ENCODE peak calls at places on chromosomes 7 and 10, in ten cellular contexts. A, P, X, H, U, N, D, Y, F and Q are unnamed samples.

GRCh38 chr7:84231157-84231556 is 36.6 kb upstream of the SEMA3A start:
- DNase-seq in F (no peak), U (peak; percentile 39), X (no peak), H (no peak), D (no peak), N (no peak), P (no peak), Y (no peak), A (no peak), Q (no peak)

GRCh38 chr7:75631711-75632110 is 107.0 kb downstream of the HIP1 start:
- DNase-seq in Y (no peak), X (no peak), H (no peak), D (no peak), P (no peak), U (no peak), F (no peak), N (no peak), A (no peak), Q (no peak)

GRCh38 chr10:30639946-30640786 is 10.6 kb upstream of the LYZL2 start:
- DNase-seq in X (no peak), F (no peak), D (no peak), A (no peak), N (no peak), Y (peak; percentile 41), P (peak; percentile 47), U (peak; percentile 62), H (no peak), Q (peak; percentile 75)

GRCh38 chr10:122307669-122308486 is 36.8 kb downstream of the BTBD16 start:
- DNase-seq in N (no peak), X (no peak), P (peak; percentile 72), Y (no peak), F (no peak), A (no peak), H (no peak), D (peak; percentile 80), U (peak; percentile 96), Q (peak; percentile 49)

GRCh38 chr10:102120142-102120986 is at the start of gene LDB1:
- DNase-seq in A (peak; percentile 48), X (peak; percentile 71), Y (peak; percentile 71), D (peak; percentile 86), F (peak; percentile 66), N (peak; percentile 72), P (peak; percentile 84), U (peak; percentile 69), H (peak; percentile 51), Q (peak; percentile 90)

GRCh38 chr10:122381680-122382079 is 7.2 kb downstream of the PLEKHA1 start:
- DNase-seq in F (no peak), U (no peak), Y (no peak), P (no peak), A (no peak), N (no peak), D (no peak), H (no peak), X (no peak), Q (no peak)

GRCh38 chr10:4801405-4801804 is 24.6 kb upstream of the AKR1E2 start:
- DNase-seq in H (no peak), D (no peak), N (no peak), U (no peak), F (no peak), A (no peak), P (no peak), X (no peak), Y (no peak), Q (no peak)

GRCh38 chr10:86045896-86046295 is 320.7 kb downstream of the GRID1 start:
- DNase-seq in F (no peak), H (no peak), D (no peak), A (no peak), N (no peak), Y (no peak), U (no peak), P (no peak), X (no peak), Q (no peak)

GRCh38 chr7:30074422-30075030 is 46.3 kb downstream of the PLEKHA8 start:
- DNase-seq in P (peak; percentile 47), N (no peak), A (no peak), H (peak; percentile 81), X (no peak), F (no peak), Y (peak; percentile 7), D (no peak), U (peak; percentile 18), Q (peak; percentile 86)

GRCh38 chr7:96910484-96910883 is 94.9 kb upstream of the DLX6 start:
- DNase-seq in Y (no peak), A (no peak), H (no peak), D (no peak), U (no peak), N (no peak), X (no peak), F (no peak), P (no peak), Q (no peak)

GRCh38 chr7:95772298-95772770 is at the start of gene DYNC1I1:
- DNase-seq in A (no peak), N (peak; percentile 11), H (peak; percentile 3), F (no peak), X (no peak), P (peak; percentile 38), Y (peak; percentile 70), U (peak; percentile 48), D (peak; percentile 81), Q (peak; percentile 96)

GRCh38 chr10:117569610-117570395 is 27.3 kb downstream of the EMX2 start:
- DNase-seq in X (no peak), A (no peak), P (no peak), N (no peak), U (no peak), F (no peak), H (no peak), D (no peak), Y (no peak), Q (no peak)

GRCh38 chr10:32957341-32958084 is 517 bp downstream of the ITGB1 start:
- DNase-seq in H (no peak), D (peak; percentile 68), N (peak; percentile 46), A (no peak), P (peak; percentile 59), F (no peak), U (no peak), Y (no peak), X (no peak), Q (peak; percentile 77)

GRCh38 chr7:139697031-139697430 is 80.8 kb downstream of the HIPK2 start:
- DNase-seq in N (no peak), D (no peak), U (no peak), P (no peak), A (no peak), F (no peak), H (no peak), X (no peak), Y (no peak), Q (peak; percentile 88)

GRCh38 chr10:132388901-132389630 is 7.9 kb upstream of the PWWP2B start:
- DNase-seq in X (no peak), A (no peak), P (no peak), U (no peak), Y (no peak), D (no peak), N (peak; percentile 29), H (no peak), F (no peak), Q (peak; percentile 75)

GRCh38 chr7:74379938-74380337 is 73.8 kb upstream of the GTF2IRD1 start:
- DNase-seq in P (no peak), A (no peak), Y (no peak), U (no peak), X (no peak), N (no peak), H (no peak), F (no peak), D (peak; percentile 35), Q (no peak)

GRCh38 chr10:88196298-88196697 is 332.9 kb downstream of the PTEN start:
- DNase-seq in H (no peak), Y (no peak), N (no peak), X (no peak), U (no peak), F (no peak), P (no peak), A (no peak), D (peak; percentile 18), Q (no peak)

GRCh38 chr7:5436003-5436678 is 12.5 kb upstream of the TNRC18 start:
- DNase-seq in F (no peak), A (no peak), X (no peak), N (no peak), H (no peak), P (no peak), Y (no peak), D (no peak), U (no peak), Q (no peak)

GRCh38 chr7:128454808-128455555 is 696 bp upstream of the HILPDA start:
- DNase-seq in X (no peak), U (no peak), Y (no peak), F (no peak), H (no peak), N (no peak), D (no peak), P (no peak), A (no peak), Q (peak; percentile 65)

GRCh38 chr10:132538031-132538789 is 623 bp downstream of the INPP5A start:
- DNase-seq in N (no peak), A (no peak), D (peak; percentile 33), Y (no peak), U (no peak), P (peak; percentile 46), F (no peak), H (no peak), X (no peak), Q (peak; percentile 64)

GRCh38 chr10:112750427-112751167 is 199.4 kb upstream of the TCF7L2 start:
- DNase-seq in X (no peak), U (no peak), A (no peak), Y (no peak), N (no peak), P (peak; percentile 87), F (no peak), D (no peak), H (no peak), Q (no peak)

GRCh38 chr7:16646427-16647081 is 573 bp downstream of the BZW2 start:
- DNase-seq in P (peak; percentile 41), F (no peak), A (no peak), N (no peak), X (no peak), H (no peak), D (no peak), U (no peak), Y (no peak), Q (peak; percentile 61)

GRCh38 chr10:133176546-133176945 is 16.5 kb downstream of the KNDC1 start:
- DNase-seq in X (no peak), D (no peak), Y (no peak), N (no peak), A (no peak), F (no peak), H (no peak), U (no peak), P (no peak), Q (no peak)

GRCh38 chr7:144819566-144819965 is 16.3 kb downstream of the TPK1 start:
- DNase-seq in D (no peak), U (no peak), N (no peak), H (no peak), A (no peak), X (no peak), Y (no peak), P (no peak), F (no peak), Q (no peak)

GRCh38 chr10:84256510-84257342 is 11.9 kb downstream of the RGR start:
- DNase-seq in U (no peak), X (no peak), A (peak; percentile 4), N (no peak), D (no peak), P (peak; percentile 10), Y (no peak), H (no peak), F (no peak), Q (peak; percentile 83)

GRCh38 chr7:636396-636795 is 90.1 kb upstream of the DNAAF5 start:
- DNase-seq in Y (no peak), U (no peak), P (no peak), F (no peak), N (no peak), X (peak; percentile 15), A (peak; percentile 35), H (no peak), D (no peak), Q (no peak)

GRCh38 chr10:89251417-89252224 is at the start of gene LIPA:
- DNase-seq in U (peak; percentile 95), N (peak; percentile 84), X (peak; percentile 96), P (peak; percentile 97), H (peak; percentile 80), A (peak; percentile 93), F (peak; percentile 97), Y (peak; percentile 95), D (peak; percentile 96), Q (peak; percentile 98)

GRCh38 chr7:24601600-24601999 is 28.3 kb downstream of the PALS2 start:
- DNase-seq in D (no peak), P (no peak), H (no peak), A (no peak), Y (no peak), U (no peak), F (no peak), N (no peak), X (no peak), Q (no peak)